ENCODE peak calls at places on chromosomes 1 and 21, in five cellular contexts. G is stimulated activated naive CD4-positive, alpha-beta T cell; S is activated naive CD4-positive, alpha-beta T cell treated with Interleukin-2 at 50 U/mL for 16 hours; Y is T-cell; T is ACHN. U is an unnamed sample.

GRCh38 chr1:27591622-27592021 is 12.3 kb downstream of the AHDC1 start:
- DNase-seq in T (no peak), G (no peak), S (no peak), Y (no peak), U (peak; percentile 86)

GRCh38 chr1:2443285-2444137 is 31.1 kb upstream of the PEX10 start:
- DNase-seq in Y (peak; percentile 15), T (no peak), S (peak; percentile 16), G (no peak), U (no peak)

GRCh38 chr21:43337901-43338655 is 88.9 kb downstream of the SIK1 start:
- DNase-seq in S (no peak), T (no peak), Y (no peak), G (no peak), U (no peak)

GRCh38 chr1:9900142-9901043 is 9.7 kb downstream of the CTNNBIP1 start:
- DNase-seq in Y (peak; percentile 3), S (no peak), G (no peak), T (no peak), U (no peak)

GRCh38 chr1:158506369-158506987 is 34.5 kb downstream of the OR10R2 start:
- DNase-seq in G (no peak), Y (peak; percentile 22), T (peak; percentile 60), S (peak; percentile 46), U (peak; percentile 10)

GRCh38 chr1:159196543-159196942 is 8.1 kb upstream of the ACKR1 start:
- DNase-seq in G (no peak), T (no peak), S (no peak), Y (no peak), U (no peak)

GRCh38 chr21:16709866-16710550 is 802.8 kb upstream of the CXADR start:
- DNase-seq in G (no peak), T (no peak), S (no peak), Y (no peak), U (no peak)

GRCh38 chr1:12648741-12649140 is 4.9 kb downstream of the AADACL4 start:
- DNase-seq in S (no peak), G (no peak), Y (no peak), T (no peak), U (no peak)

GRCh38 chr1:44084998-44085675 is 33.5 kb upstream of the KLF17 start:
- DNase-seq in S (no peak), G (no peak), T (peak; percentile 50), Y (no peak), U (no peak)

GRCh38 chr1:231194843-231195516 is 33.1 kb downstream of the TRIM67 start:
- DNase-seq in G (no peak), T (peak; percentile 85), S (no peak), Y (no peak), U (no peak)

GRCh38 chr1:43073490-43074230 is 98.4 kb downstream of the EBNA1BP2 start:
- DNase-seq in T (peak; percentile 66), G (peak; percentile 55), Y (peak; percentile 71), S (peak; percentile 74), U (peak; percentile 53)

GRCh38 chr1:204123376-204123775 is 28.5 kb downstream of the ETNK2 start:
- DNase-seq in S (no peak), G (no peak), T (peak; percentile 16), Y (no peak), U (no peak)

GRCh38 chr1:27071049-27071416 is 58.4 kb upstream of the TENT5B start:
- DNase-seq in S (no peak), G (no peak), T (no peak), Y (no peak), U (no peak)

GRCh38 chr1:206794294-206794908 is 22.1 kb upstream of the IL10 start:
- DNase-seq in Y (no peak), T (no peak), G (no peak), S (peak; percentile 72), U (no peak)

U was measured in COR-L47.